ENCODE peak calls at places on chromosomes 3 and 15, in four cellular contexts. One of them, this sample, is unnamed.

GRCh38 chr3:25915673-25916072 is 125.8 kb downstream of the OXSM start:
- DNase-seq in lower leg skin: no peak
- DNase-seq in AG04450: no peak
- DNase-seq in glutamatergic neuron: no peak
- DNase-seq in this sample: no peak

GRCh38 chr3:43418601-43419272 is 132.4 kb downstream of the SNRK start:
- DNase-seq in lower leg skin: no peak
- DNase-seq in AG04450: no peak
- DNase-seq in glutamatergic neuron: no peak
- DNase-seq in this sample: no peak

GRCh38 chr15:63791236-63791635 is 42.5 kb downstream of the HERC1 start:
- DNase-seq in lower leg skin: no peak
- DNase-seq in AG04450: peak; percentile 3
- DNase-seq in glutamatergic neuron: no peak
- DNase-seq in this sample: no peak

GRCh38 chr3:195197764-195198423 is 73.1 kb downstream of the XXYLT1 start:
- DNase-seq in lower leg skin: no peak
- DNase-seq in AG04450: no peak
- DNase-seq in glutamatergic neuron: no peak
- DNase-seq in this sample: no peak

GRCh38 chr15:83571820-83572707 is 81.9 kb upstream of the ADAMTSL3 start:
- DNase-seq in lower leg skin: no peak
- DNase-seq in AG04450: no peak
- DNase-seq in glutamatergic neuron: no peak
- DNase-seq in this sample: no peak

GRCh38 chr3:136135039-136135802 is 60.9 kb downstream of the MSL2 start:
- DNase-seq in lower leg skin: no peak
- DNase-seq in AG04450: no peak
- DNase-seq in glutamatergic neuron: no peak
- DNase-seq in this sample: no peak

GRCh38 chr15:70014311-70014707 is 83.4 kb downstream of the TLE3 start:
- DNase-seq in lower leg skin: no peak
- DNase-seq in AG04450: no peak
- DNase-seq in glutamatergic neuron: no peak
- DNase-seq in this sample: no peak

GRCh38 chr15:101121511-101122090 is 130.2 kb downstream of the CHSY1 start:
- DNase-seq in lower leg skin: peak; percentile 41
- DNase-seq in AG04450: no peak
- DNase-seq in glutamatergic neuron: peak; percentile 68
- DNase-seq in this sample: peak; percentile 31

GRCh38 chr3:38755130-38755529 is 60.9 kb downstream of the SCN10A start:
- DNase-seq in lower leg skin: no peak
- DNase-seq in AG04450: no peak
- DNase-seq in glutamatergic neuron: no peak
- DNase-seq in this sample: no peak

GRCh38 chr3:41328916-41329315 is 129.6 kb downstream of the CTNNB1 start:
- DNase-seq in lower leg skin: no peak
- DNase-seq in AG04450: no peak
- DNase-seq in glutamatergic neuron: no peak
- DNase-seq in this sample: no peak

GRCh38 chr15:76973362-76973743 is 21.6 kb upstream of the PSTPIP1 start:
- DNase-seq in lower leg skin: no peak
- DNase-seq in AG04450: no peak
- DNase-seq in glutamatergic neuron: peak; percentile 76
- DNase-seq in this sample: no peak

GRCh38 chr15:32723171-32723948 is 5.6 kb downstream of the GREM1 start:
- DNase-seq in lower leg skin: no peak
- DNase-seq in AG04450: no peak
- DNase-seq in glutamatergic neuron: no peak
- DNase-seq in this sample: no peak

GRCh38 chr3:173138031-173138430 is 3.0 kb downstream of the SPATA16 start:
- DNase-seq in lower leg skin: no peak
- DNase-seq in AG04450: no peak
- DNase-seq in glutamatergic neuron: no peak
- DNase-seq in this sample: no peak

GRCh38 chr3:163785693-163786092 is 1292.6 kb downstream of the SI start:
- DNase-seq in lower leg skin: no peak
- DNase-seq in AG04450: no peak
- DNase-seq in glutamatergic neuron: peak; percentile 56
- DNase-seq in this sample: no peak

GRCh38 chr3:128503751-128504532 is 10.9 kb upstream of the GATA2 start:
- DNase-seq in lower leg skin: no peak
- DNase-seq in AG04450: no peak
- DNase-seq in glutamatergic neuron: no peak
- DNase-seq in this sample: no peak

DNA sequence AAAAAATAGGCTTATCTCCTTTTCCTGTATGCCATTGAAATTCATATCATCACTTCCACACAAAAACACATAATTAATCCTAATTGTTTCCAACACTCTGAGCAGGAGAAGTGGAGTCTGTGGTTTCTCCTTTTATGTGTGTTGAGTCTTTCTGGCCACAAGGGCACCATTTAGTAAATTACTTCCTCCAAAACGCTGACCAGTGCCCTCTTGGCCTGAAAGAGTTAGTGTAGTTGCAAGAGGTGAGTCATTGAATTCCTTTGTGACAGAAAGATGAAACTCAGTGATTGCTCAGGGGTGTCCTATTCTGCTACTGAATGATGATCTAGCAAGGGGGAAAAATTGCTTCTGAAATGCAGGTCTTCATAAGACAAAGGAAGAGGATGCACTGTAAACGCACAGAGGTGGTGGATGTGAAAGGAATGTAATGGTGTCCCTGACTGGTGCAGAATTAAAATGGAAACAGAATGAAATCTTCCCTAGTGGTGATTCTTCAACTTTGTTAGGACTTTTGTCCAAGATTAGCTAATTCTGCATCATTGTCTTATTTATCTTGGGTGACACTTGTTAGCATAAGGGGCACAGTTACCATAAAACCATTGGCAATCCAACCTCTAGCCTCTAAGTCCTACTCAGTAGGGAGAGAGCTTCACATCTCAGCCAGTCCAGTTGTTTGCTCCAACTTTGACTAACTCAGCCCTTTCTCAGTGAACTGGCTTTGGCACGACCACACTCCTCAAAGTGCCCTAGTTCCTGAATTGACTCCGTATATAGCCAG is 208.4 kb upstream of the NANOGP8 start:
- DNase-seq in lower leg skin: no peak
- DNase-seq in AG04450: no peak
- DNase-seq in glutamatergic neuron: no peak
- DNase-seq in this sample: no peak
- TF ChIP-seq CTCF in lower leg skin: no peak
- TF ChIP-seq CTCF in AG04450: peak; percentile 45
- TF ChIP-seq CTCF in glutamatergic neuron: no peak
- TF ChIP-seq CTCF in this sample: no peak

DNA sequence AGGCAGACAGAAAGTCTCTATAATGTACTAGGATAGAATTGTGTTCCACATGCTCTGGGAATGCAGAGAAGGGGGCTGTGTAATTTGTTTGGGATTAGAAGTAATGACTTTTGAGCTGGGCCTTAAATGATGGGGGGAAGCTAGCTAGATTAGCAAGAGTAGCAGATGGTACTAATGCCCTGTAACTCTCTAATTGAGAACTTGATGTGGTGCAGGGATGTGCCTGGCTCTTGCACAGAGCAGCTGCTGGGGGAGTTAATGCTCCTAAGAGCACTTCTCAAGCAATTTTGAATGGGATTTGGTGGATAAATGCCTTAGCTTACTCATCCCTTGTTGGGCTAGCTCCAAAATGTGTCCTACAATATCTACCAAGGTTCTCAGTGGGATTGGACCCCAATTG is 12.4 kb upstream of the SYN2 start:
- DNase-seq in lower leg skin: no peak
- DNase-seq in AG04450: no peak
- DNase-seq in glutamatergic neuron: no peak
- DNase-seq in this sample: no peak
- TF ChIP-seq CTCF in lower leg skin: no peak
- TF ChIP-seq CTCF in AG04450: no peak
- TF ChIP-seq CTCF in glutamatergic neuron: no peak
- TF ChIP-seq CTCF in this sample: no peak

GRCh38 chr3:139558351-139559170 is 19.0 kb upstream of the RBP1 start:
- DNase-seq in lower leg skin: no peak
- DNase-seq in AG04450: no peak
- DNase-seq in glutamatergic neuron: no peak
- DNase-seq in this sample: no peak
- TF ChIP-seq CTCF in lower leg skin: no peak
- TF ChIP-seq CTCF in AG04450: no peak
- TF ChIP-seq CTCF in glutamatergic neuron: no peak
- TF ChIP-seq CTCF in this sample: no peak

GRCh38 chr3:52053307-52054304 is 2.8 kb downstream of the DUSP7 start:
- DNase-seq in lower leg skin: peak; percentile 83
- DNase-seq in AG04450: no peak
- DNase-seq in glutamatergic neuron: no peak
- DNase-seq in this sample: no peak
- TF ChIP-seq CTCF in lower leg skin: no peak
- TF ChIP-seq CTCF in AG04450: peak; percentile 27
- TF ChIP-seq CTCF in glutamatergic neuron: no peak
- TF ChIP-seq CTCF in this sample: no peak

GRCh38 chr15:65363766-65364165 is 14.0 kb downstream of the IGDCC3 start:
- DNase-seq in lower leg skin: no peak
- DNase-seq in AG04450: no peak
- DNase-seq in glutamatergic neuron: peak; percentile 8
- DNase-seq in this sample: no peak

GRCh38 chr15:65365229-65365628 is 12.6 kb downstream of the IGDCC3 start:
- DNase-seq in lower leg skin: no peak
- DNase-seq in AG04450: no peak
- DNase-seq in glutamatergic neuron: peak; percentile 4
- DNase-seq in this sample: no peak

GRCh38 chr15:65361708-65362459 is 15.9 kb downstream of the IGDCC3 start:
- DNase-seq in lower leg skin: no peak
- DNase-seq in AG04450: no peak
- DNase-seq in glutamatergic neuron: peak; percentile 47
- DNase-seq in this sample: no peak

GRCh38 chr15:65363306-65363705 is 14.5 kb downstream of the IGDCC3 start:
- DNase-seq in lower leg skin: no peak
- DNase-seq in AG04450: no peak
- DNase-seq in glutamatergic neuron: peak; percentile 28
- DNase-seq in this sample: no peak

GRCh38 chr15:65362491-65362890 is 15.3 kb downstream of the IGDCC3 start:
- DNase-seq in lower leg skin: no peak
- DNase-seq in AG04450: no peak
- DNase-seq in glutamatergic neuron: peak; percentile 2
- DNase-seq in this sample: no peak
- TF ChIP-seq CTCF in lower leg skin: no peak
- TF ChIP-seq CTCF in AG04450: no peak
- TF ChIP-seq CTCF in glutamatergic neuron: no peak
- TF ChIP-seq CTCF in this sample: no peak

DNA sequence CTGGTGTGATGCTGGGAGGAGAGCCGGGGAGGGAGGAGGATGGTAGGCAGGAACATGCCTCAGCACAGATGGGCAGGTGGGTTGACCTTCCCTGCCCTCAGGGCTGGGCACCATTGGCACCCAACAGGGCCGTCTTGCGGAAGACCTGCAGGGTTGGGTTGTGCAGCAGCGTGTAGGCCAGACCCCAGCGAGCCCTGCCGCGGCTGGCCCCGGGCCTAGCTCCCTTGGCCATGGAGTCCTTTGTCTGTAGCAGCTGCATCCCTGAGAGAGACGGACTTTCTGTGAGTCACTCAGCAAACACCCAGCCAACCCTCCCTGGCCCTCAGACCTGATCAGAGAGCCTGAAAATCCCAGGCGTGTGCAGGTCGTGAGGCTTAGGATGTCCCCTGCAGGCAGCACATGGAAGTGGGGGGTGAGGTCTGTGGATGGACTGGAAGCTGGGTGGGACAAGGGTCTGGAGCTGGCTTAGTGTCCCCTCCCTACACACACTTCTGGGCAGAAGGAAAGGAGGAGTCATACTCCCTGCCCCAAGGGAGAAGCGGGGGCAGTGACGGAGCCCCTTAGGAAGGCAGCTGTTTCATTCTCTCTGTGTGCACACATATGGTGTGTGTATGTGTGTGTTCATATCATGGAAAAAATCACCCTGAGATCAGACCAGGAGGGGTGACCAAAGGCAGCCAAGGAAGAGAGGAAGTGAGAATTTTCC is 6.6 kb downstream of the ISLR start:
- DNase-seq in lower leg skin: no peak
- DNase-seq in AG04450: no peak
- DNase-seq in glutamatergic neuron: peak; percentile 21
- DNase-seq in this sample: no peak
- TF ChIP-seq CTCF in lower leg skin: no peak
- TF ChIP-seq CTCF in AG04450: peak; percentile 5
- TF ChIP-seq CTCF in glutamatergic neuron: no peak
- TF ChIP-seq CTCF in this sample: no peak

GRCh38 chr3:30350011-30350410 is 256.4 kb upstream of the TGFBR2 start:
- DNase-seq in lower leg skin: no peak
- DNase-seq in AG04450: no peak
- DNase-seq in glutamatergic neuron: no peak
- DNase-seq in this sample: no peak

GRCh38 chr3:30349507-30349906 is 256.9 kb upstream of the TGFBR2 start:
- DNase-seq in lower leg skin: no peak
- DNase-seq in AG04450: no peak
- DNase-seq in glutamatergic neuron: no peak
- DNase-seq in this sample: no peak

GRCh38 chr3:30350901-30351300 is 255.5 kb upstream of the TGFBR2 start:
- DNase-seq in lower leg skin: no peak
- DNase-seq in AG04450: no peak
- DNase-seq in glutamatergic neuron: no peak
- DNase-seq in this sample: no peak

GRCh38 chr3:30346927-30347320 is 259.5 kb upstream of the TGFBR2 start:
- DNase-seq in lower leg skin: no peak
- DNase-seq in AG04450: no peak
- DNase-seq in glutamatergic neuron: no peak
- DNase-seq in this sample: no peak

DNA sequence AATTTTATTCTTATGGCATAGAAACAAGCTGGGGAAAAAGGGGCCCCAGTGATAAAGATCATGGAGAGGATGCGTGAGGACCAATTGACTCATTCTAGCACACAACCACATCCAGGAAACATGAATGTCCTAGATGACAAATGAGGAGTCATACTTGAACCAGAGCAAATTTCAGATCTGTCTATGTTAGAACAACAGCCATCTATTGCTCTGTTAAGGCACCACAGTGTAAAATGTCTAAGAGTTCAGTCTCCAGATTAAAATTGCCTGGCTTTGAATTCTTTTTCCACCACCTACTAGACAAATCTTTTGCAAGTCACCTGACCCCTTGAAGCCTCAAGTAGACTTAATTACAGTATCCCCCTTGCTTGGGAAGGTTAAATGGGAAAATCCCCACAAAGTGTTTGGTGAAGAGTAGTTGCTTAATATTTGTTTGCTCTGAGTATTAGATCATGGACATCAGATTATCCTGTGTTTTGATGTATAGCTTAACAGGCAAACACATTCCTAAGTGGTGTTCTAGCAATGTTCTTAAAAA is 258.7 kb upstream of the TGFBR2 start:
- DNase-seq in lower leg skin: no peak
- DNase-seq in AG04450: no peak
- DNase-seq in glutamatergic neuron: no peak
- DNase-seq in this sample: no peak
- TF ChIP-seq CTCF in lower leg skin: no peak
- TF ChIP-seq CTCF in AG04450: no peak
- TF ChIP-seq CTCF in glutamatergic neuron: no peak
- TF ChIP-seq CTCF in this sample: no peak

This sample was measured in thoracic aorta.